ENCODE peak calls at places on chromosome 20, in four cellular contexts. N is ovary, P is suprapubic skin, A is upper lobe of left lung. K is an unnamed sample.
A peak's percentile ranks its signal among the peaks of the same experiment; 100 is the strongest.

GRCh38 chr20:45952861-45953260 is 18.4 kb downstream of the PCIF1 start:
- DNase-seq in P (no peak), N (no peak), A (no peak), K (no peak)

GRCh38 chr20:33658510-33658909 is 3.6 kb upstream of the C20orf144 start:
- DNase-seq in P (no peak), A (no peak), N (peak; percentile 24), K (no peak)

GRCh38 chr20:16477632-16478031 is 95.6 kb downstream of the KIF16B start:
- DNase-seq in P (no peak), A (no peak), N (no peak), K (no peak)

GRCh38 chr20:23011008-23011721 is 23.9 kb upstream of the SSTR4 start:
- DNase-seq in A (no peak), N (no peak), P (no peak), K (no peak)

GRCh38 chr20:23234311-23235078 is 116.1 kb upstream of the NXT1 start:
- DNase-seq in A (no peak), N (peak; percentile 34), P (peak; percentile 26), K (no peak)

GRCh38 chr20:30611239-30611984 is 646.1 kb upstream of the DEFB115 start:
- DNase-seq in P (no peak), A (no peak), N (no peak), K (no peak)

GRCh38 chr20:7859371-7859802 is 80.9 kb downstream of the HAO1 start:
- DNase-seq in P (no peak), A (no peak), N (no peak), K (peak; percentile 41)

GRCh38 chr20:17613328-17614175 is 43.7 kb downstream of the DSTN start:
- DNase-seq in N (peak; percentile 14), A (no peak), P (no peak), K (no peak)

GRCh38 chr20:58899518-58899917 is 47.0 kb downstream of the GNAS start:
- DNase-seq in N (no peak), P (no peak), A (no peak), K (no peak)

GRCh38 chr20:19370076-19371075 is 157.9 kb downstream of the SLC24A3 start:
- DNase-seq in A (no peak), P (no peak), N (no peak), K (no peak)

GRCh38 chr20:13442990-13443389 is 195.7 kb downstream of the TASP1 start:
- DNase-seq in A (no peak), N (no peak), P (no peak), K (no peak)

GRCh38 chr20:25276533-25277050 is 28.7 kb downstream of the PYGB start:
- DNase-seq in A (no peak), N (peak; percentile 6), P (peak; percentile 70), K (no peak)

GRCh38 chr20:59845472-59845871 is 88.0 kb downstream of the SYCP2 start:
- DNase-seq in A (no peak), N (no peak), P (no peak), K (no peak)

GRCh38 chr20:1894471-1894950 is 696 bp upstream of the SIRPA start:
- DNase-seq in A (peak; percentile 56), N (peak; percentile 69), P (no peak), K (no peak)
- H3K4me1 ChIP-seq in A (peaks cover 37% of the 10 kb centered on the region), N (no peaks in the 10 kb centered on the region), P (peaks cover 74% of the 10 kb centered on the region), K (no peaks in the 10 kb centered on the region)

DNA sequence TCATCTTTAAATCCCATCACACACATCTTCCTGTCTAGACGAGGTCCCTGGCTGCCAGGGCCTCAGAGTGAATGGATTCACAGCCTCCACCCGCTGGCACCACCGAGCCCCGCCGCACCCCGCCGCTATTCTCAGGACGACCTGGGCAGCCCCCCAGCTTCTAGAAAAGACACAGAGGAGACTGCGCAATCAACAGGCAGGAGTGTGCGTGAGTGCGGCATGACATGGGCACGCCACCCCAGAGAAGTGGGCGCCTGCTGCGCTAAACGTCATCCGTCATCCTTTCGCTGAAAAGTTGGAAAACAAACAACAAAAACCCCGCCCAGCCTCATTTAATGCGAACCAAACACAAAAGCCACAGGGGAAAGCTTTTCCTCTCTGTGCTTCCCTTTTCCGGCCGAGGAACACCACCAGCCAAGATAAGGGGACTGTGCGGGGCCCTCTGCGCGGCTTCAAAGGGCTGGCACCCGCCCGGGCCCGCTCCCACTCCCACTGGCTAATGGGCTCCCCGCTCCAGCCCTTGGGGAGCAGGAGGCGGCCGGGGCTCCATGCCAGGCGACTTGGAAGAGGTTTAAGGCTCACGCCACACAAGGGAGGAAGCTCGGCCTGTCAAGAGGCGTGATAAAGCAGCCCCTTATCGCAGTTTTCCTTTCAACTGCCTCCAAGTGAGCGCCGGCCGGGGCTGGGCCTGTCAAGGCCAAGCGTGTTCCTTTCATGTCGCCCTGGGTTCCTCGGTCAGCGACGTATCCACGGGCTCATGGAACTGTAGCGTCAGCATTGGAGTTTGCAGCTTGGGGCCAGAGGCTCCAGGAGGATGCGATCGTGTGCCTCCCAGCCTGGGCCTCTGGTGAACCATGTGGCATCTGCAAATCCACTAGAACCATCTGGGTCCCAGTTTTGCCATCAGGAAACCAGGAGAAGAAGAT is 50.1 kb downstream of the NFATC2 start:
- DNase-seq in P (peak; percentile 83), N (peak; percentile 99), A (peak; percentile 46), K (peak; percentile 25)
- TF ChIP-seq EP300 in P (no peak), N (no peak), A (no peak), K (no peak)

GRCh38 chr20:47304287-47304686 is 52.2 kb downstream of the ZMYND8 start:
- DNase-seq in P (no peak), A (no peak), N (no peak), K (no peak)
- TF ChIP-seq CTCF in P (no peak), A (no peak), N (no peak), K (no peak)

DNA sequence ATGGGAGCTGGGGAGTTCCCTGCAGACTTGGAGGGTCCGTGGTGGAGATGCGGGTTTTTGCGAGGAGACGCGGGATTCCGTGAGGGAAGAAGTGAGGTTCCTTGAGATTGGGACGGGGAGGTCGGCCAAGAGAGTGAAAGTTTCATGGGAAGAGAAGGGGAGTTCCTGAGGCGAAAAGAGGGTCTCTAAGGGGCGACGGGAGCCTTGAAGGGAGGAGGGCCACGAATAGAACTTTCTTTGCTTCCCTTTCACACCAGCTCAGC is 521 bp downstream of the ACSS2 start:
- DNase-seq in P (no peak), A (no peak), N (no peak), K (no peak)
- H3K4me1 ChIP-seq in P (peaks cover 56% of the 10 kb centered on the region), A (peaks cover 56% of the 10 kb centered on the region), N (peaks cover 9% of the 10 kb centered on the region), K (no peaks in the 10 kb centered on the region)

GRCh38 chr20:1085515-1086272 is 32.7 kb upstream of the PSMF1 start:
- DNase-seq in N (no peak), P (no peak), A (no peak), K (no peak)
- TF ChIP-seq EP300 in N (no peak), P (no peak), A (no peak), K (no peak)

GRCh38 chr20:62702886-62703852 is 5.5 kb upstream of the NTSR1 start:
- DNase-seq in N (no peak), P (no peak), A (no peak), K (no peak)
- TF ChIP-seq CTCF in N (no peak), P (no peak), A (no peak), K (no peak)

GRCh38 chr20:62603907-62604785 is 38.2 kb upstream of the SLCO4A1 start:
- DNase-seq in N (no peak), P (no peak), A (no peak), K (no peak)

GRCh38 chr20:62603021-62603906 is 39.0 kb upstream of the SLCO4A1 start:
- DNase-seq in A (peak; percentile 89), N (no peak), P (no peak), K (no peak)

GRCh38 chr20:62601172-62601571 is 41.1 kb upstream of the SLCO4A1 start:
- DNase-seq in N (no peak), A (no peak), P (no peak), K (no peak)

GRCh38 chr20:62604796-62605195 is 37.5 kb upstream of the SLCO4A1 start:
- DNase-seq in A (no peak), P (no peak), N (no peak), K (no peak)

DNA sequence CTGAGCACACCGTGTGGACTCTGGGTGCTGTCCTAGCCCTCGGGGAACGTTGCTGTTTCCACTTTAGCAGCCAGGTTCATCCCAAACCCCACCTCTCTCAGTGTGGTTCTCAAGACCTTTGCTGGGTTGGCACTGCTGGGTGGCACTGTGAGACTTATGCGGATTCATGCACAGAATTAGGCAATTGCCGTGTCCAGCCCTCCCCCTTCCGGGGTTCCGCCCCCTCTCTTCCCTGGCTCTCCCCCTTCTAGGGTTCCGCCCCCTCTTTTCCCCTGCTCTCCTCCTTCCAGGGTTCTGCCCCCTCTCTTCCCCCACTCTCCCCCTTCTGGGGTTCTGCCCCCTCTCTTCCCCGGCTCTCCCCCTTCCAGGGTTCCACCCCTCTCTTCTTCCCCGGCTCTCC is 39.8 kb upstream of the SLCO4A1 start:
- DNase-seq in P (no peak), N (no peak), A (peak; percentile 90), K (no peak)
- H3K4me1 ChIP-seq in P (peaks cover 62% of the 10 kb centered on the region), N (peaks cover 4% of the 10 kb centered on the region), A (peaks cover 51% of the 10 kb centered on the region), K (peaks cover 40% of the 10 kb centered on the region)

DNA sequence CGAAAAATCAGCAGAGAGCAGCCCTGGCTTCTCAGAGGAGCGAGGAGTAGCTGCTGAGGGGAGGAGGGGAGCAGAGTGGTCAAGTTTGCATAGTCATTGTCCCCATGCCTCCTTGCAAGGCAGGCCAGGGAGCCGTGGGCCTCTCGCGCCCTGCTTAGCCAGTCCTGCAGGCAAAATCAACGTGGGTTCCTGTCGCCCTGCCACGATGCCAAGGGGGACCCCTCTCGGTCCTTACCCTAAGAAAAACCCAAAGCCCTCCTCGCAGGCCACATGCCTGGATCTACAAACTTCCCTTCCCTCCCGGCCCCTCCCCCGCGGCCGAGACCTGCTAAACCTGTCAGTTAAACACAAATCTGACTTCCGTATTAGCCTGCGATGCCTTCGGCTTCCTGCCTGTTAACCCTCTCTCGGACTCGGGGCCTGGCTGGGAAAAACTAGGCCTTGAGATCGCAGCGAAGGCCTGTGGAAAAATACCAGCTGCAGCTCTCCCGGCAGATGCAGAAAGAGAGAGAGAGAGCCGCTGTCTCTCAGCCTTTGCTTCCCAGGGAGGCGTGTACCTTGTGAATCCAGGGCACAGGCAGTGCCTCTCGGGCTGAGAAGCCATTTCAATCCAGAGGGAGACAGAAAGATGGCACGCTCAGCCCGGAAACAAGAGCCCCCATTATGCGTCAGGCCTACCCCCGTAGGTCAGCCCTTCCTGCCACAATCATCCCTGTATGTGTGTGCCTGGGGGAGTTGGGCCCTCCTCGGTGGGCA is 975 bp upstream of the ZMYND8 start:
- DNase-seq in A (peak; percentile 93), P (peak; percentile 95), N (peak; percentile 78), K (peak; percentile 66)
- TF ChIP-seq EP300 in A (no peak), P (no peak), N (no peak), K (peak; percentile 73)

DNA sequence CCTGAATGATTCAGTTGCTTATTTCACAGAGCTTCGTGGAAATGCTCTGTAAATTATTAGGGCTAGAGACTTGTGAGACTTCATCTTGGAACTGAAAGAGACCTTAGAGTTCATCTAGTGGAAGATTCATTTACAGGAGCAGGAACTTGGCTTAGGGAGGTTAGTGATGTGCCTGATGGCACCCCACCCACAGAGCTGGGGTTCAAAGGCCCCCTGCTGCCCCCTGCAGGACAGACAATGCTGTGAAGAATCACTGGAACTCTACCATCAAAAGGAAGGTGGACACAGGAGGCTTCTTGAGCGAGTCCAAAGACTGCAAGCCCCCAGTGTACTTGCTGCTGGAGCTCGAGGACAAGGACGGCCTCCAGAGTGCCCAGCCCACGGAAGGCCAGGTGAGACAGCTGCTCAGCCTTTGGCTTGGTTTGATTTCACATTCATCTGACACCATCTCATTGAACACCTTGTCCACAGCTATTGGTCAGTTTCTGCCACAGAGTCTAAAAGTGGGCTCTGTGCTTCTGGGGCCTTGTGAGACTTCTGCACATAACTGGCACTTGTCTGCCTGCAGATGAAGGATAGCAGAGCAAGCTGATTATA is 25.1 kb downstream of the MYBL2 start:
- DNase-seq in N (no peak), A (no peak), P (no peak), K (no peak)
- TF ChIP-seq CTCF in N (no peak), A (peak; percentile 37), P (peak; percentile 11), K (peak; percentile 35)

K was measured in tibial nerve.